ENCODE peak calls at places on chromosomes 12 and 14, in five cellular contexts. F is spleen, E is stomach, J is HepG2, M is transverse colon. A is an unnamed sample.

GRCh38 chr12:101570022-101570421 is 24.7 kb upstream of the MYBPC1 start:
- DNase-seq in E (no peak), M (no peak), J (peak; percentile 81), F (no peak), A (peak; percentile 17)

GRCh38 chr12:51262758-51263177 is 7.4 kb downstream of the SMAGP start:
- DNase-seq in J (no peak), E (peak; percentile 78), M (peak; percentile 79), F (peak; percentile 82), A (peak; percentile 37)

GRCh38 chr14:59139324-59139723 is 49.1 kb upstream of the DAAM1 start:
- DNase-seq in E (no peak), M (no peak), F (no peak), J (no peak), A (no peak)

GRCh38 chr12:77243345-77243744 is 178.0 kb upstream of the E2F7 start:
- DNase-seq in M (no peak), F (no peak), E (no peak), J (no peak), A (no peak)

GRCh38 chr14:76955575-76956252 is 72.8 kb downstream of the IRF2BPL start:
- DNase-seq in F (peak; percentile 86), E (no peak), J (peak; percentile 59), M (no peak), A (peak; percentile 48)

GRCh38 chr12:80709811-80710726 is 2.6 kb downstream of the MYF6 start:
- DNase-seq in M (no peak), J (peak; percentile 9), E (no peak), F (no peak), A (no peak)

GRCh38 chr12:92063641-92064040 is 82.0 kb downstream of the BTG1 start:
- DNase-seq in E (no peak), J (no peak), M (no peak), F (no peak), A (no peak)

GRCh38 chr12:18332173-18332572 is 70.9 kb downstream of the PIK3C2G start:
- DNase-seq in J (no peak), E (no peak), F (no peak), M (no peak), A (no peak)

GRCh38 chr12:93203361-93203760 is 174.4 kb upstream of the NUDT4 start:
- DNase-seq in E (no peak), J (no peak), M (no peak), F (no peak), A (no peak)

GRCh38 chr12:96749978-96750377 is 157.1 kb upstream of the NEDD1 start:
- DNase-seq in M (no peak), E (no peak), J (no peak), F (no peak), A (no peak)

GRCh38 chr12:52061470-52062166 is 8.2 kb upstream of the ATG101 start:
- DNase-seq in F (no peak), E (no peak), J (peak; percentile 91), M (no peak), A (no peak)

GRCh38 chr12:27667540-27667939 is 28.7 kb upstream of the REP15 start:
- DNase-seq in J (no peak), E (no peak), F (peak; percentile 54), M (no peak), A (no peak)

GRCh38 chr12:107472308-107472707 is 213.3 kb upstream of the PWP1 start:
- DNase-seq in F (peak; percentile 51), E (no peak), M (no peak), J (no peak), A (no peak)

GRCh38 chr14:100484531-100485267 is 102.5 kb downstream of the BEGAIN start:
- DNase-seq in E (no peak), M (no peak), J (no peak), F (no peak), A (no peak)

GRCh38 chr14:30267141-30267540 is 291.8 kb upstream of the G2E3 start:
- DNase-seq in E (no peak), F (no peak), M (no peak), J (no peak), A (no peak)

GRCh38 chr12:1838994-1839365 is 18.6 kb downstream of the LRTM2 start:
- DNase-seq in E (no peak), F (peak; percentile 65), J (no peak), M (no peak), A (no peak)

GRCh38 chr12:112645586-112645985 is 146.0 kb upstream of the RPH3A start:
- DNase-seq in J (no peak), F (no peak), M (no peak), E (no peak), A (no peak)

GRCh38 chr12:93848453-93849120 is 171.4 kb downstream of the CRADD start:
- DNase-seq in J (no peak), E (no peak), F (peak; percentile 79), M (peak; percentile 21), A (no peak)

GRCh38 chr14:54722791-54723432 is 156.0 kb downstream of the SAMD4A start:
- DNase-seq in E (no peak), F (no peak), M (no peak), J (peak; percentile 28), A (no peak)

GRCh38 chr12:22529281-22530060 is 14.9 kb downstream of the C2CD5 start:
- DNase-seq in F (no peak), J (peak; percentile 59), E (no peak), M (no peak), A (no peak)

GRCh38 chr14:54337314-54337713 is 59.5 kb upstream of the CDKN3 start:
- DNase-seq in J (no peak), M (no peak), F (no peak), E (no peak), A (no peak)

GRCh38 chr14:103343905-103344797 is 10.1 kb downstream of the EIF5 start:
- DNase-seq in F (no peak), J (no peak), M (no peak), E (no peak), A (no peak)

GRCh38 chr14:81565441-81566290 is 32.0 kb upstream of the SEL1L start:
- DNase-seq in J (peak; percentile 24), E (no peak), F (no peak), M (no peak), A (no peak)

GRCh38 chr12:75711276-75711675 is 199.9 kb upstream of the KRR1 start:
- DNase-seq in J (no peak), E (no peak), F (no peak), M (no peak), A (no peak)

GRCh38 chr12:76037130-76038105 is 5.8 kb upstream of the PHLDA1 start:
- DNase-seq in E (no peak), M (no peak), F (no peak), J (peak; percentile 77), A (peak; percentile 42)

GRCh38 chr14:65304963-65305362 is 107.6 kb upstream of the FUT8 start:
- DNase-seq in M (no peak), E (no peak), J (no peak), F (no peak), A (no peak)

GRCh38 chr12:23564454-23564853 is 385.0 kb downstream of the SOX5 start:
- DNase-seq in M (no peak), E (no peak), F (no peak), J (no peak), A (no peak)

DNA sequence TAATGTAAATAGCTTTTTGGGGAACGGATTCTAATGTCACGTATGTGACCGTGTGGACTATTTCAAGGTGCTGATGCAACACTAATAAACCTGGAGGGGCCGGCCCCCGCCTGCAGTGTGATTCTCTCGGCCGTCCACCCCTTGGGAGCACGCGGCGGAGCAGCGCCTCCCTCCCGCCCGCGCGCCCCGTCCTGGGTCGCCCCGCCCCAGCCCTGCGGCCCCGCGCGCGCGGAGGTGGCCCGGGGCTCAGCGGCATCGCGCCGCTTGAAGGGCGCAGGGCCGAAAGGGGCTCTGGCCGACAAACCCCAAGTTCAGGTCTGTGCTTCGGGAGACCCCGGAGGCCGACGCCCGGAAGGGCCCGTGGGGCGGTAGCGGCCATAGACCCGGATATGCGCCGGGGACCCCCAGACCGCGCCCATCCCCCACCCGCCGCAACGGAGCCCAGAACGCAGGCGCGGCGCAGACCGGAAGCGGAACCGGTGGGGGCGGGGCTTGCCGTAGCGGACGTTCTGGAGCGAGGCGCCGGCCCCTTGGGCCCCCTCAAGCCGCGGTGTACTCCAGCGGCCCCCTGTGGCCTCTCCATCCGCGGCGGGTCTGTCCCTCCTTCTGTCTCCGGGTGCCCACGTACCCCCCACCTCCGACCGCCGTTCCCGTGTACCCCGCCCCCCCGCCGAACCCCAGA is at the start of gene TEX22:
- DNase-seq in F (peak; percentile 98), M (peak; percentile 93), J (peak; percentile 61), E (peak; percentile 89), A (peak; percentile 72)
- TF ChIP-seq POLR2AphosphoS5 in F (peak; percentile 96), M (peak; percentile 61), J (peak; percentile 80), E (peak; percentile 81), A (peak; percentile 89)

GRCh38 chr12:14743061-14743460 is 46.7 kb upstream of the GUCY2C start:
- DNase-seq in E (no peak), J (no peak), M (no peak), F (no peak), A (no peak)

GRCh38 chr12:14741942-14742341 is 45.5 kb upstream of the GUCY2C start:
- DNase-seq in M (no peak), J (no peak), F (no peak), E (no peak), A (no peak)

DNA sequence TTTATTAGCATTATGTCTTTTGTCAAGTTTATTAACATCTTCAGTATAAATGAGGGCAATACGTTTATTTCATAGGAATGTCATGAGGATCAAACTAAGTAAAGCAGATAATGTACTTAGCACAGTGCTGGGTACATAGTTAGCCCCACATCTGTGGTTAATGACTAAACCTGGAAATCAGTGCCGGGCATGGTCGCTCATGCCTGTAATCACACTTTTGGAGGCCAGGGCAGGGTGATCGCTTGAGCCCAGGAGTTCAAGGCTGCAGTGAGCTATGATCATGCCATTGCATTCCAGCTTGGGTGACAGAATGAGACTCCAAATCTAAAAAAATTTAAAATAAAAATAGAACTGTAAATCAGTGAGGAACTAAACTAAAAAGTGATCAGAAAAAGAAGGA is 44.8 kb upstream of the GUCY2C start:
- DNase-seq in F (no peak), M (no peak), J (peak; percentile 30), E (no peak), A (no peak)
- H3K9me3 ChIP-seq in F (peaks cover 9% of the 10 kb centered on the region), M (peaks cover 4% of the 10 kb centered on the region), J (peaks cover 10% of the 10 kb centered on the region), E (no peaks in the 10 kb centered on the region), A (no peaks in the 10 kb centered on the region)

DNA sequence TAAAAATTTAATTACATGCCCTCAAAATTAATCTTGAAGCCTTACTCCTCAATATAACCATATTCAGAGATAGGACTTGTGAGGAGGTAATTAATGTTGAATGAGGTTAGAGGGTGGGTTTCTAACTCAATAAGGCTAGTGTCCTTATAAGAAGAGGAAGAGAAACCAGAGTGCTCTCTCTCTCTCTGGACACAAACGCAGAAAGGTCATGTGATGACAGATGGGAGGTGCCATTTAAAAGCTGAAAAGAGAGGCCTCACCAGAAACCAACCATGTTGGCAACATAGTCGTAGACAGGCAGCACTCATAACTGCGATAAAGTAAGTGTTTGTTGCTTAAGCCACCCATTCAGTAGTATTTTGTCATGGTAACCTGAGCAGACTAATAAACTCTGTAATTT is 378.5 kb upstream of the LMO3 start:
- DNase-seq in E (no peak), M (no peak), F (no peak), J (no peak), A (no peak)
- TF ChIP-seq POLR2AphosphoS5 in E (no peak), M (no peak), F (no peak), J (no peak), A (no peak)

DNA sequence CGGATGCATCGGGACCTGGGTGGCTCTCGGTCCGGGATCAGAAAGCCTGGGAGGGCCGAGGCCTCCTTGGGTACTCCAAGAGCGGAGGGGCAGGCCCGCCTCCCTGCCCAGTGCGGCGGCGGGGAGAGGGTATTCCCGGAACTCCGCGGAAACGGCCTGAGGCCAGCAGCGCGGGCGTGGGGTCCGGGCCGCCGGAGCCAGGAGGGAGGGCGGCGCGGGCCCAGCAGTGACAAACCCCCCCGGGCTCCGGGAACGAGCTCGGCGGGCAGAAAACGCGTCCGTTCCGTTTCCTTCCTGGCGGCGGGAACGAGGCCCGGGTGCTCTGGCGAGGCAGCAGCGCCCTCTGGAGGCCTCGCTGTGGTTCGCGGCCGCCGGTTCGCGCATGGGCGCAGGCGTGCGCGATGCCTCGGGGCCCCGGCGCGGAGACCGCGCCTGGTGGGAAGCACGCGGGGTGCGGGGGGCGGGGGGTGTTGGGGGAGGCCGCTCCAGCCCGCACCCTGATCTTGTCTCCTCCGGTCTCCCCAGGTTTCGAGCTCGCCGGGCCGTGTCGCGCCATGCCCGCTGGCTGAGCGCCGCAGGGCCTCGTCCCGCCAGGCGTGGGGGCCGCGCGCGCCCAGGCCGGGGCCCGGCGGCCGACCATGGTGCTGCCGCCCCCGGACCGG is 1.9 kb downstream of the TMEM121 start:
- DNase-seq in F (peak; percentile 95), M (peak; percentile 81), J (peak; percentile 38), E (peak; percentile 83), A (peak; percentile 69)
- H3K9me3 ChIP-seq in F (no peaks in the 10 kb centered on the region), M (no peaks in the 10 kb centered on the region), J (no peaks in the 10 kb centered on the region), E (no peaks in the 10 kb centered on the region), A (no peaks in the 10 kb centered on the region)